ENCODE peak calls at places on chromosomes 7 and 10, in nine cellular contexts. K is H7; V is mesothelial cell of epicardium; H is fibroblast of the aortic adventitia; S is activated T-helper 1 cell treated with Interleukin-2 at 50 U/mL for 16 hours; I is stimulated activated CD8-positive, alpha-beta memory T cell treated with anti-CD3 and anti-CD28 coated beads, Interleukin-4, amount 100 ng/mL, for 1 hour; N is EL; C is T-helper 9 cell; M is CD4-positive, alpha-beta memory T cell. Y is an unnamed sample.

GRCh38 chr10:124955243-124955642 is 13.3 kb downstream of the ZRANB1 start:
- DNase-seq in K (no peak), V (no peak), H (peak; percentile 46), S (no peak), I (no peak), N (no peak), C (no peak), M (no peak), Y (no peak)

GRCh38 chr7:28516390-28517145 is 104.2 kb downstream of the CREB5 start:
- DNase-seq in K (peak; percentile 67), V (no peak), H (no peak), S (no peak), I (no peak), N (no peak), C (no peak), M (no peak), Y (no peak)

GRCh38 chr7:39969431-39969830 is 19.4 kb downstream of the CDK13 start:
- DNase-seq in K (no peak), V (no peak), H (peak; percentile 20), S (no peak), I (no peak), N (peak; percentile 19), C (no peak), M (no peak), Y (peak; percentile 51)

GRCh38 chr10:110706690-110707098 is 62.6 kb downstream of the RBM20 start:
- DNase-seq in K (no peak), V (no peak), H (peak; percentile 84), S (no peak), I (no peak), N (peak; percentile 95), C (no peak), M (no peak), Y (peak; percentile 84)

GRCh38 chr10:68271104-68271882 is 39.4 kb upstream of the ATOH7 start:
- DNase-seq in K (peak; percentile 63), V (no peak), H (peak; percentile 88), S (no peak), I (no peak), N (no peak), C (no peak), M (no peak), Y (no peak)

GRCh38 chr7:2947381-2947780 is 96.3 kb downstream of the CARD11 start:
- DNase-seq in K (no peak), V (no peak), H (no peak), S (no peak), I (no peak), N (no peak), C (no peak), M (no peak), Y (no peak)

GRCh38 chr10:106712988-106713387 is 451.5 kb downstream of the SORCS1 start:
- DNase-seq in K (no peak), V (no peak), H (no peak), S (no peak), I (no peak), N (no peak), C (no peak), M (no peak), Y (no peak)

GRCh38 chr7:109259151-109259550 is 689.5 kb downstream of the DNAJB9 start:
- DNase-seq in K (peak; percentile 2), V (no peak), H (no peak), S (no peak), I (no peak), N (no peak), C (no peak), M (no peak), Y (no peak)

GRCh38 chr7:142516038-142516501 is 233.2 kb upstream of the PRSS1 start:
- DNase-seq in K (peak; percentile 72), V (no peak), H (peak; percentile 78), S (no peak), I (no peak), N (peak; percentile 73), C (no peak), M (no peak), Y (peak; percentile 71)

GRCh38 chr10:6119423-6119822 is 30.6 kb downstream of the RBM17 start:
- DNase-seq in K (no peak), V (no peak), H (no peak), S (no peak), I (no peak), N (no peak), C (no peak), M (no peak), Y (no peak)

GRCh38 chr7:126667742-126668366 is 584.9 kb downstream of the GRM8 start:
- DNase-seq in K (no peak), V (no peak), H (no peak), S (no peak), I (no peak), N (no peak), C (no peak), M (no peak), Y (no peak)

GRCh38 chr10:10209152-10209551 is 808.5 kb upstream of the CELF2 start:
- DNase-seq in K (no peak), V (no peak), H (peak; percentile 4), S (no peak), I (no peak), N (peak; percentile 18), C (no peak), M (no peak), Y (no peak)

Y was measured in ELR.